ENCODE peak calls at places on chromosomes 6 and 20, in nine cellular contexts. One of them, this sample, is unnamed.

GRCh38 chr6:147167009-147167408 is 37.2 kb upstream of the STXBP5 start:
- DNase-seq in HepG2: no peak
- DNase-seq in spleen: no peak
- DNase-seq in endothelial cell of umbilical vein: no peak
- DNase-seq in ovary: no peak
- DNase-seq in breast epithelium: no peak
- DNase-seq in stomach: no peak
- DNase-seq in testis: no peak
- DNase-seq in IMR-90: peak
- DNase-seq in this sample: no peak

GRCh38 chr6:43186706-43187105 is 4.7 kb downstream of the CUL9 start:
- DNase-seq in HepG2: no peak
- DNase-seq in spleen: peak
- DNase-seq in endothelial cell of umbilical vein: no peak
- DNase-seq in ovary: no peak
- DNase-seq in breast epithelium: no peak
- DNase-seq in stomach: no peak
- DNase-seq in testis: no peak
- DNase-seq in IMR-90: no peak
- DNase-seq in this sample: no peak

GRCh38 chr6:154395878-154396277 is 39.3 kb upstream of the IPCEF1 start:
- DNase-seq in HepG2: no peak
- DNase-seq in spleen: no peak
- DNase-seq in endothelial cell of umbilical vein: no peak
- DNase-seq in ovary: no peak
- DNase-seq in breast epithelium: no peak
- DNase-seq in stomach: no peak
- DNase-seq in testis: no peak
- DNase-seq in IMR-90: no peak
- DNase-seq in this sample: no peak

GRCh38 chr6:157989541-157990289 is 8.1 kb downstream of the SYNJ2 start:
- DNase-seq in HepG2: no peak
- DNase-seq in spleen: peak
- DNase-seq in endothelial cell of umbilical vein: peak
- DNase-seq in ovary: peak
- DNase-seq in breast epithelium: peak
- DNase-seq in stomach: peak
- DNase-seq in testis: peak
- DNase-seq in IMR-90: peak
- DNase-seq in this sample: no peak

GRCh38 chr6:32183483-32184083 is 470 bp downstream of the AGER start:
- DNase-seq in HepG2: no peak
- DNase-seq in spleen: peak
- DNase-seq in endothelial cell of umbilical vein: no peak
- DNase-seq in ovary: no peak
- DNase-seq in breast epithelium: no peak
- DNase-seq in stomach: no peak
- DNase-seq in testis: no peak
- DNase-seq in IMR-90: no peak
- DNase-seq in this sample: no peak

GRCh38 chr6:140319209-140319608 is 944.8 kb upstream of the CITED2 start:
- DNase-seq in HepG2: peak
- DNase-seq in spleen: no peak
- DNase-seq in endothelial cell of umbilical vein: peak
- DNase-seq in ovary: no peak
- DNase-seq in breast epithelium: no peak
- DNase-seq in stomach: no peak
- DNase-seq in testis: no peak
- DNase-seq in IMR-90: peak
- DNase-seq in this sample: no peak

GRCh38 chr20:5657190-5657872 is 92.9 kb upstream of the SHLD1 start:
- DNase-seq in HepG2: peak
- DNase-seq in spleen: no peak
- DNase-seq in endothelial cell of umbilical vein: peak
- DNase-seq in ovary: peak
- DNase-seq in breast epithelium: peak
- DNase-seq in stomach: no peak
- DNase-seq in testis: peak
- DNase-seq in IMR-90: peak
- DNase-seq in this sample: no peak

GRCh38 chr6:150177260-150178246 is 34.7 kb downstream of the PPP1R14C start:
- DNase-seq in HepG2: peak
- DNase-seq in spleen: no peak
- DNase-seq in endothelial cell of umbilical vein: no peak
- DNase-seq in ovary: no peak
- DNase-seq in breast epithelium: no peak
- DNase-seq in stomach: no peak
- DNase-seq in testis: no peak
- DNase-seq in IMR-90: peak
- DNase-seq in this sample: no peak

GRCh38 chr6:123042412-123042811 is 46.4 kb downstream of the CLVS2 start:
- DNase-seq in HepG2: no peak
- DNase-seq in spleen: no peak
- DNase-seq in endothelial cell of umbilical vein: no peak
- DNase-seq in ovary: no peak
- DNase-seq in breast epithelium: no peak
- DNase-seq in stomach: no peak
- DNase-seq in testis: no peak
- DNase-seq in IMR-90: no peak
- DNase-seq in this sample: no peak

GRCh38 chr6:81751388-81752083 is 945 bp downstream of the TENT5A start:
- DNase-seq in HepG2: peak
- DNase-seq in spleen: peak
- DNase-seq in endothelial cell of umbilical vein: peak
- DNase-seq in ovary: peak
- DNase-seq in breast epithelium: peak
- DNase-seq in stomach: peak
- DNase-seq in testis: peak
- DNase-seq in IMR-90: peak
- DNase-seq in this sample: peak

GRCh38 chr20:64119681-64120341 is 12.4 kb upstream of the NPBWR2 start:
- DNase-seq in HepG2: no peak
- DNase-seq in spleen: peak
- DNase-seq in endothelial cell of umbilical vein: peak
- DNase-seq in ovary: no peak
- DNase-seq in breast epithelium: no peak
- DNase-seq in stomach: no peak
- DNase-seq in testis: no peak
- DNase-seq in IMR-90: no peak
- DNase-seq in this sample: no peak

GRCh38 chr6:159082039-159082815 is 37.4 kb upstream of the TAGAP start:
- DNase-seq in HepG2: no peak
- DNase-seq in spleen: no peak
- DNase-seq in endothelial cell of umbilical vein: no peak
- DNase-seq in ovary: no peak
- DNase-seq in breast epithelium: no peak
- DNase-seq in stomach: no peak
- DNase-seq in testis: no peak
- DNase-seq in IMR-90: no peak
- DNase-seq in this sample: no peak

GRCh38 chr6:37884548-37884947 is 65.0 kb downstream of the ZFAND3 start:
- DNase-seq in HepG2: no peak
- DNase-seq in spleen: no peak
- DNase-seq in endothelial cell of umbilical vein: no peak
- DNase-seq in ovary: no peak
- DNase-seq in breast epithelium: no peak
- DNase-seq in stomach: no peak
- DNase-seq in testis: no peak
- DNase-seq in IMR-90: no peak
- DNase-seq in this sample: no peak

GRCh38 chr6:139973602-139974373 is 599.3 kb upstream of the CITED2 start:
- DNase-seq in HepG2: no peak
- DNase-seq in spleen: no peak
- DNase-seq in endothelial cell of umbilical vein: peak
- DNase-seq in ovary: no peak
- DNase-seq in breast epithelium: no peak
- DNase-seq in stomach: no peak
- DNase-seq in testis: no peak
- DNase-seq in IMR-90: peak
- DNase-seq in this sample: peak

GRCh38 chr6:147170269-147170668 is 33.9 kb upstream of the STXBP5 start:
- DNase-seq in HepG2: no peak
- DNase-seq in spleen: no peak
- DNase-seq in endothelial cell of umbilical vein: no peak
- DNase-seq in ovary: no peak
- DNase-seq in breast epithelium: no peak
- DNase-seq in stomach: no peak
- DNase-seq in testis: no peak
- DNase-seq in IMR-90: peak
- DNase-seq in this sample: no peak

DNA sequence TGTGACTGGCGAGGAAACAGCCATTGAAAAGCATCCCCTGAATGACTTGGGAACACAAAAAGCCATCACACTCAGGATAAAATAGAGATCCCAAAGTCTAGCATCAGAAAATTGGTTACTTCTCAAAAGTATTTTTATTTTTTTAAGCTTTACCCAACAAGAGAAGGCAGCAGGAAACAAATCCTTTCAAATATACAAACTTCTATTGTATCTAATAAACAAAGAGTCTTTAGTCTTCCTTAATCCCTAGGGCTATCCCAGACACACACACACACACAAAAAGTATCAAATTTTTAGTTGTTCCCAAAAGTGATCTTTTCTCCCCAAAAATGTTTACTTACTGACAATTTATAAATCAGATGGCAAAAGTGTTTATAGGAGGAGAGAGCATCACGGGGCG is 33.2 kb upstream of the MARCKS start:
- DNase-seq in HepG2: no peak
- DNase-seq in spleen: no peak
- DNase-seq in endothelial cell of umbilical vein: no peak
- DNase-seq in ovary: no peak
- DNase-seq in breast epithelium: no peak
- DNase-seq in stomach: no peak
- DNase-seq in testis: no peak
- DNase-seq in IMR-90: no peak
- DNase-seq in this sample: no peak
- TF ChIP-seq POLR2A in HepG2: no peak
- TF ChIP-seq POLR2A in spleen: no peak
- TF ChIP-seq POLR2A in endothelial cell of umbilical vein: no peak
- TF ChIP-seq POLR2A in ovary: no peak
- TF ChIP-seq POLR2A in breast epithelium: no peak
- TF ChIP-seq POLR2A in stomach: no peak
- TF ChIP-seq POLR2A in testis: no peak
- TF ChIP-seq POLR2A in IMR-90: no peak
- TF ChIP-seq POLR2A in this sample: no peak

GRCh38 chr6:134178230-134179044 is 126.0 kb upstream of the SLC2A12 start:
- DNase-seq in HepG2: peak
- DNase-seq in spleen: peak
- DNase-seq in endothelial cell of umbilical vein: peak
- DNase-seq in ovary: peak
- DNase-seq in breast epithelium: peak
- DNase-seq in stomach: peak
- DNase-seq in testis: peak
- DNase-seq in IMR-90: peak
- DNase-seq in this sample: peak
- TF ChIP-seq POLR2A in HepG2: no peak
- TF ChIP-seq POLR2A in spleen: no peak
- TF ChIP-seq POLR2A in endothelial cell of umbilical vein: peak
- TF ChIP-seq POLR2A in ovary: no peak
- TF ChIP-seq POLR2A in breast epithelium: no peak
- TF ChIP-seq POLR2A in stomach: no peak
- TF ChIP-seq POLR2A in testis: no peak
- TF ChIP-seq POLR2A in IMR-90: no peak
- TF ChIP-seq POLR2A in this sample: peak

DNA sequence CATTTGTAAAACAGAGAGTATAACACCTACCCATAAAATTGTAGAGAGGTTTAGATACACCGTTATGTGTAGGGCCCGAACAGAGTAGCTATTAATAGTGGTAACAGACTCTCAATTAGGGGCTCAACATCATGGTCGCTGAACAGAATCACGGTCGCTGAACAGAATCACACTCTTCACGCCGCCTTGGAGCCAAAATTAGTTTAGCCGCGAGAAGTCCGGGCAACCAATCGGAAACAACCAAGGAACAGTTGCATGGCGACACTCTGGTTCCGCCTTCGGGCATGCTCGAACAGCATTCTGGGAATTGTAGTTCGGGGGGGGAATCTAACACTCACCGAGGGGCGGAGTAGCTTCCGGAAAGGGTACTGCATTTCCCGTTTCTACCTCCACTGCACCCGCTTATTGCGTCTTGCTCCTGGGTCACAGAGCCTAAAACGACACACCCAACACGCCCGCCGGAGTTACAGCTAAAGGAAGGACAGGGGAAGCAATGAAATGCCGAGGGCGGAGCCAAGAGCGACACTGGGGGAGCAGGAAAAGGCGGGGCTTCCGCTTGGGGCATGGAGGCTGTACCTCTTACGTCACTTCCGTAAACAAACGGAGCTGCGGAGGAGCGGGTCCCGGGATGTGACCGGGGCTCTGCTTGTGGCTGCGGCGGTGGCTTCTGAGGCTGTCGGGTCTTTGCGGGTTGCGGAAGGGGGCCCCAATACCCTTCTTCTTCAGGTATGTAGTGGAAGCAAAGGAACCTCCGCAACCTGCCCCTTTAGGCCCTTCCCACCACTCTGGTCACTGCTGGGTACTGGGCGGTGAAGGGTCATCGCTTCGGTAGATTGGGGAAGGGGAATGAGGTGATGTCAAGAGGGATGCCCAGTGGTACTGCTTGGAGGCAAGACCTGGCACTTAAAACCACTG is at the start of gene CCDC28A:
- DNase-seq in HepG2: peak
- DNase-seq in spleen: peak
- DNase-seq in endothelial cell of umbilical vein: peak
- DNase-seq in ovary: peak
- DNase-seq in breast epithelium: peak
- DNase-seq in stomach: peak
- DNase-seq in testis: peak
- DNase-seq in IMR-90: peak
- DNase-seq in this sample: peak
- TF ChIP-seq POLR2A in HepG2: peak
- TF ChIP-seq POLR2A in spleen: peak
- TF ChIP-seq POLR2A in endothelial cell of umbilical vein: no peak
- TF ChIP-seq POLR2A in ovary: peak
- TF ChIP-seq POLR2A in breast epithelium: peak
- TF ChIP-seq POLR2A in stomach: no peak
- TF ChIP-seq POLR2A in testis: peak
- TF ChIP-seq POLR2A in IMR-90: peak
- TF ChIP-seq POLR2A in this sample: peak

GRCh38 chr6:7004581-7005297 is 103.0 kb upstream of the RREB1 start:
- DNase-seq in HepG2: no peak
- DNase-seq in spleen: no peak
- DNase-seq in endothelial cell of umbilical vein: no peak
- DNase-seq in ovary: no peak
- DNase-seq in breast epithelium: no peak
- DNase-seq in stomach: no peak
- DNase-seq in testis: no peak
- DNase-seq in IMR-90: no peak
- DNase-seq in this sample: no peak

GRCh38 chr6:7006536-7007191 is 101.1 kb upstream of the RREB1 start:
- DNase-seq in HepG2: no peak
- DNase-seq in spleen: no peak
- DNase-seq in endothelial cell of umbilical vein: no peak
- DNase-seq in ovary: no peak
- DNase-seq in breast epithelium: no peak
- DNase-seq in stomach: no peak
- DNase-seq in testis: no peak
- DNase-seq in IMR-90: no peak
- DNase-seq in this sample: no peak

GRCh38 chr6:7003041-7003440 is 104.7 kb upstream of the RREB1 start:
- DNase-seq in HepG2: no peak
- DNase-seq in spleen: peak
- DNase-seq in endothelial cell of umbilical vein: no peak
- DNase-seq in ovary: no peak
- DNase-seq in breast epithelium: no peak
- DNase-seq in stomach: no peak
- DNase-seq in testis: no peak
- DNase-seq in IMR-90: no peak
- DNase-seq in this sample: no peak

GRCh38 chr6:7008451-7008988 is 99.2 kb upstream of the RREB1 start:
- DNase-seq in HepG2: no peak
- DNase-seq in spleen: no peak
- DNase-seq in endothelial cell of umbilical vein: no peak
- DNase-seq in ovary: no peak
- DNase-seq in breast epithelium: no peak
- DNase-seq in stomach: no peak
- DNase-seq in testis: no peak
- DNase-seq in IMR-90: no peak
- DNase-seq in this sample: no peak
- TF ChIP-seq POLR2A in HepG2: no peak
- TF ChIP-seq POLR2A in spleen: no peak
- TF ChIP-seq POLR2A in endothelial cell of umbilical vein: no peak
- TF ChIP-seq POLR2A in ovary: no peak
- TF ChIP-seq POLR2A in breast epithelium: no peak
- TF ChIP-seq POLR2A in stomach: no peak
- TF ChIP-seq POLR2A in testis: no peak
- TF ChIP-seq POLR2A in IMR-90: no peak
- TF ChIP-seq POLR2A in this sample: no peak

This sample was measured in erythroblast.